ENCODE peak calls at places on chromosome 12, in four cellular contexts. One of them, this sample, is unnamed. For H3K9me2 and H3K4me1, the result is how much of the 10 kb centered on the place peaks cover.

GRCh38 chr12:44703311-44703910 is 172.7 kb downstream of the NELL2 start:
- DNase-seq in HCT116: no peak
- DNase-seq in PC-9: no peak
- DNase-seq in GM23338: no peak
- DNase-seq in this sample: no peak

GRCh38 chr12:8912910-8913309 is 1.4 kb upstream of the PHC1 start:
- DNase-seq in PC-9: peak
- DNase-seq in HCT116: no peak
- DNase-seq in GM23338: peak
- DNase-seq in this sample: peak

GRCh38 chr12:94618995-94619695 is 31.2 kb downstream of the TMCC3 start:
- DNase-seq in GM23338: no peak
- DNase-seq in HCT116: peak
- DNase-seq in PC-9: peak
- DNase-seq in this sample: peak

GRCh38 chr12:15534322-15534721 is 212.0 kb downstream of the PTPRO start:
- DNase-seq in HCT116: no peak
- DNase-seq in GM23338: no peak
- DNase-seq in PC-9: no peak
- DNase-seq in this sample: no peak

GRCh38 chr12:127822743-127823433 is 444.1 kb upstream of the TMEM132C start:
- DNase-seq in PC-9: no peak
- DNase-seq in HCT116: no peak
- DNase-seq in GM23338: no peak
- DNase-seq in this sample: no peak

GRCh38 chr12:95169368-95169767 is 47.9 kb downstream of the FGD6 start:
- DNase-seq in GM23338: no peak
- DNase-seq in PC-9: no peak
- DNase-seq in HCT116: peak
- DNase-seq in this sample: peak

GRCh38 chr12:49345048-49345839 is 1.4 kb upstream of the DNAJC22 start:
- DNase-seq in GM23338: peak
- DNase-seq in PC-9: no peak
- DNase-seq in HCT116: no peak
- DNase-seq in this sample: peak

GRCh38 chr12:132390287-132391076 is 61.1 kb upstream of the GALNT9 start:
- DNase-seq in HCT116: no peak
- DNase-seq in GM23338: no peak
- DNase-seq in PC-9: no peak
- DNase-seq in this sample: no peak

GRCh38 chr12:57614178-57614947 is 3.1 kb downstream of the ARHGEF25 start:
- DNase-seq in HCT116: peak
- DNase-seq in GM23338: peak
- DNase-seq in PC-9: no peak
- DNase-seq in this sample: no peak

GRCh38 chr12:2675776-2676175 is 119.0 kb upstream of the FKBP4 start:
- DNase-seq in HCT116: no peak
- DNase-seq in GM23338: no peak
- DNase-seq in PC-9: no peak
- DNase-seq in this sample: no peak

GRCh38 chr12:81128930-81129554 is 51.2 kb downstream of the ACSS3 start:
- DNase-seq in GM23338: peak
- DNase-seq in PC-9: peak
- DNase-seq in HCT116: peak
- DNase-seq in this sample: peak

GRCh38 chr12:69704357-69704756 is 5.3 kb upstream of the BEST3 start:
- DNase-seq in GM23338: no peak
- DNase-seq in PC-9: no peak
- DNase-seq in HCT116: no peak
- DNase-seq in this sample: no peak

GRCh38 chr12:65015850-65016249 is 105.3 kb downstream of the WIF1 start:
- DNase-seq in HCT116: no peak
- DNase-seq in PC-9: no peak
- DNase-seq in GM23338: no peak
- DNase-seq in this sample: no peak

GRCh38 chr12:122880155-122880605 is 15.7 kb downstream of the VPS37B start:
- DNase-seq in PC-9: no peak
- DNase-seq in HCT116: no peak
- DNase-seq in GM23338: no peak
- DNase-seq in this sample: no peak

GRCh38 chr12:835754-836493 is 83.5 kb downstream of the WNK1 start:
- DNase-seq in HCT116: no peak
- DNase-seq in PC-9: peak
- DNase-seq in GM23338: no peak
- DNase-seq in this sample: no peak

GRCh38 chr12:29782285-29782820 is 1.4 kb downstream of the TMTC1 start:
- DNase-seq in HCT116: no peak
- DNase-seq in GM23338: peak
- DNase-seq in PC-9: peak
- DNase-seq in this sample: peak

GRCh38 chr12:75528272-75528671 is 16.9 kb upstream of the KRR1 start:
- DNase-seq in HCT116: no peak
- DNase-seq in PC-9: no peak
- DNase-seq in GM23338: no peak
- DNase-seq in this sample: no peak

GRCh38 chr12:55927588-55928502 is at the start of gene PYM1:
- DNase-seq in GM23338: peak
- DNase-seq in HCT116: peak
- DNase-seq in PC-9: peak
- DNase-seq in this sample: peak

GRCh38 chr12:94616217-94616729 is 34.1 kb downstream of the TMCC3 start:
- DNase-seq in GM23338: peak
- DNase-seq in HCT116: no peak
- DNase-seq in PC-9: peak
- DNase-seq in this sample: peak

GRCh38 chr12:54017027-54017788 is 8.4 kb downstream of the HOXC8 start:
- DNase-seq in PC-9: peak
- DNase-seq in HCT116: no peak
- DNase-seq in GM23338: peak
- DNase-seq in this sample: peak

GRCh38 chr12:53726946-53727309 is 324 bp downstream of the CALCOCO1 start:
- DNase-seq in PC-9: no peak
- DNase-seq in HCT116: no peak
- DNase-seq in GM23338: peak
- DNase-seq in this sample: peak

GRCh38 chr12:85280138-85280983 is at the start of gene ALX1:
- DNase-seq in GM23338: peak
- DNase-seq in PC-9: no peak
- DNase-seq in HCT116: no peak
- DNase-seq in this sample: no peak

GRCh38 chr12:95319694-95320331 is 102.2 kb downstream of the VEZT start:
- DNase-seq in PC-9: peak
- DNase-seq in GM23338: no peak
- DNase-seq in HCT116: no peak
- DNase-seq in this sample: peak

DNA sequence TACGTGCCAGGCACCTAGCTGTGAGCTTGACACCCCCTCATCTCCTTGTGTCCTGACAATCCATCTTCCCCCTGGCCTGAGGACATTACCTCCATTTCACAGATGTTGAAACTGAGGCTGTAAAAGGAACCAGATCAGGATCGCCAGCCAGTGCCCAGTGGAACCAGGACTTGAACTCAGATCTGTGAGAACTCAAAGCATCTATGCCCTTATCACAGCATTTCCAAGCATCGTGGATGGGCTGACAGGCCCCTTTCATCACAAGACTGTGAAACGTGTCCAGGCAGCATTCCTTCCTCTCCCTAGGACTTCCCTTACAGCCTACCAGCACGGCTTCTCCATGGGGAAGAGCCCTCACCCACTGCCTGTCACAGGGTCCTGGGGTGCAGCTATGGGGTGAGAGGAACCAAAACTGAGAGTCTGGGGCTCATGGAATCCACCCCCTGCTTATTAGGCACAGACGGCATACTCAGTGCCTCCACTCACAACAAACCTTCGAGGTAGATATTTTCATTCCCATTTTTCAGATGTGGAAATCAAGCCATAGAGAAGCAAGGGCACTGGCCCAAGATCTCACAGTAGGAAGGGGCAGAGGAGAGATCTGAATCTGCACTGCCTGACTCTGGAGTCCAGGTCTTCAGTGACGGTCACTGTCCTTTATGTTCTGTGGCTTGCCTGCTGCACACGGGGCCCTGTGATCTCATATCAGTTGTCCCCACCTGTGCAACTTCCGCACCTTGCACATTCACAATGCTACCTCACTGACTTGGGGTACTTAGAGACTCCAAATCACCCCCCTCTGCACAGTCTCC is 26.8 kb downstream of the CMKLR1 start:
- DNase-seq in PC-9: no peak
- DNase-seq in GM23338: no peak
- DNase-seq in HCT116: no peak
- DNase-seq in this sample: no peak
- H3K27ac ChIP-seq in PC-9: no peak
- H3K27ac ChIP-seq in GM23338: no peak
- H3K27ac ChIP-seq in HCT116: no peak
- H3K27ac ChIP-seq in this sample: no peak

GRCh38 chr12:119383206-119383605 is 48.7 kb downstream of the CCDC60 start:
- DNase-seq in PC-9: no peak
- DNase-seq in HCT116: no peak
- DNase-seq in GM23338: no peak
- DNase-seq in this sample: no peak

GRCh38 chr12:119381471-119382235 is 47.1 kb downstream of the CCDC60 start:
- DNase-seq in PC-9: no peak
- DNase-seq in GM23338: no peak
- DNase-seq in HCT116: no peak
- DNase-seq in this sample: no peak

DNA sequence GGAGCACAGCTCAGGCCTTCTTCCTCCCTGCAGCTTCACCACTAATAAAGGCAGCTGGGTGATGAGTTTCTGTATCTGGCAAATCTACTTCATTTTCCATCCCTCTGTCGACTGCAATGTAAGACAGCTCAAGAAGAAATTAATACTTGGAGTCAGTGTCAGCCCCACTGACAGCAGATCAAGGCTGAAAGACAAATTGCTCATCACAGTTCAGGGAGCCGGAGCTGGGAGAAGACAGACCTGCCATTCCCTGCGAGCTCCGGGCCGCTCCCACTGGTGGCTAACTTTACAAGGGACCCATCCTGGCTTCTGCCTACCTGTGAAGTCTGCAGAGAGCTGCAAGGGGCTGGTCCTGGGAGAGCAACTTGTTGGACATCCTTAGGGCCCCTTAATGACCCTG is 49.8 kb downstream of the CCDC60 start:
- DNase-seq in GM23338: no peak
- DNase-seq in PC-9: no peak
- DNase-seq in HCT116: no peak
- DNase-seq in this sample: no peak
- H3K9me2 ChIP-seq in GM23338: under half
- H3K9me2 ChIP-seq in PC-9: under half
- H3K9me2 ChIP-seq in HCT116: under half
- H3K9me2 ChIP-seq in this sample: under half

GRCh38 chr12:52234226-52234810 is 1.3 kb downstream of the KRT7 start:
- DNase-seq in GM23338: peak
- DNase-seq in PC-9: peak
- DNase-seq in HCT116: no peak
- DNase-seq in this sample: peak

GRCh38 chr12:52235822-52236291 is 2.8 kb downstream of the KRT7 start:
- DNase-seq in PC-9: peak
- DNase-seq in GM23338: no peak
- DNase-seq in HCT116: no peak
- DNase-seq in this sample: peak

GRCh38 chr12:52236386-52237050 is 3.5 kb downstream of the KRT7 start:
- DNase-seq in GM23338: no peak
- DNase-seq in PC-9: peak
- DNase-seq in HCT116: no peak
- DNase-seq in this sample: no peak

GRCh38 chr12:52233462-52234141 is 559 bp downstream of the KRT7 start:
- DNase-seq in HCT116: no peak
- DNase-seq in GM23338: peak
- DNase-seq in PC-9: peak
- DNase-seq in this sample: peak

DNA sequence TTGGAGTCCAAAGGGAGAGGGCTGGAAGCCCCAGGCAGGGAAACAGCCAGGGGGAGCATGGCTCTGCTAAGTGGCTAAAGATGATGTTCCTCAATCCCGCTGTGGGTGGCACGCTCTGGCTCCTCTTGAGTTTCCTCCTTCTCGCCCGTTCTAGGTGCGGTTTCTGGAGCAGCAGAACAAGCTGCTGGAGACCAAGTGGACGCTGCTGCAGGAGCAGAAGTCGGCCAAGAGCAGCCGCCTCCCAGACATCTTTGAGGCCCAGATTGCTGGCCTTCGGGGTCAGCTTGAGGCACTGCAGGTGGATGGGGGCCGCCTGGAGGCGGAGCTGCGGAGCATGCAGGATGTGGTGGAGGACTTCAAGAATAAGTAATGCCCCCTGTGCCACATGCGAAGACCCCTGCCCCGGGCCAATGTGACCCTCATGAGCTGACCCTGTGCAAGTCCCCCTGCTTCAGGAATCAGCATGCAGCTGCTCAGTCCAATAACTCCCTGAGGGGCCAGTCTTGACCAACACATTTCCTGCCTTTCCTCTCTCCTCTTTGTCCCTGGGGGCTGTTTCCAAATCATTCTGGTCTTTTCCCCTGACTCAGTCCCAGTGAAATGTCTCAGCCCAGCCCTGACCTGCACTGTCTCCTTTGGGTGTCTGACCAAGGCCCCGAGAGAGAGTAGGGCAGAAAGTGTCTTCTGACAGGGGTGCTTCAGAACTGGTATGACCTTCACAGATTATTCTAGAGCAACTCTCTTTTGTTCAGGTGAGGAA is 2.1 kb downstream of the KRT7 start:
- DNase-seq in PC-9: peak
- DNase-seq in HCT116: no peak
- DNase-seq in GM23338: no peak
- DNase-seq in this sample: peak
- H3K4me1 ChIP-seq in PC-9: half or more
- H3K4me1 ChIP-seq in HCT116: under half
- H3K4me1 ChIP-seq in GM23338: under half
- H3K4me1 ChIP-seq in this sample: half or more

DNA sequence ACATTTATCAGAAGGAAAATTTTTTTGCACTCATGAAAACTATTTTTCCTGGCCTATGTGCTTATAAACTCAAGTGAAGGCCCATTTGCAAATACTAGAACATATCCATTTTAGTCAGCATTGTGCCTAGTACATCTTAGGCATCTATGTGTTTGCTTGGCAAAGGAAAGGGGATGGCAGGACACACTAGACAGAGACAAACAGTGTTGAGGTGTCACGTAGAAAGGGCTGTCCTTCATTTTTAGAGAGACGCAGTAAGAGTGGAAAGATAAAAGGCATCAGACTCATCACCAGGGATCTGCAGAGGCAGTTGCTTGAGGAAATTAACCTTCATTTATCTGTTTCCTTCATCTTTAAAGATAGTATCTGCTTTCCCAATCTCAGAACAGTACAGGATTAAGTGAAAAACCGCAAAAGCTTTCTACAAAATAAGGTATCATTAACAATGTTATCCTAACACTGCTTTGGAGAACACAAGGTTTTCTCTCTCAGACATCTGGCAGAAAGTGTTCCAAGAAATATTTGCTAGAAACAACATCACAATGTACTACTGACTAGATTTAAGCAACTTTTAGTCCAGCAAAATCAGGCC is 2.1 kb downstream of the YBX3 start:
- DNase-seq in GM23338: no peak
- DNase-seq in PC-9: no peak
- DNase-seq in HCT116: no peak
- DNase-seq in this sample: no peak
- H3K27ac ChIP-seq in GM23338: peak
- H3K27ac ChIP-seq in PC-9: peak
- H3K27ac ChIP-seq in HCT116: peak
- H3K27ac ChIP-seq in this sample: peak